ENCODE peak calls at places on chromosomes 16 and 17, in five cellular contexts. K, E, T, P and V are unnamed samples. For H3K27me3, the result is how much of the 10 kb centered on the place peaks cover.

GRCh38 chr17:51995797-51996403 is 162.6 kb downstream of the CA10 start:
- DNase-seq in K (no peak), E (no peak), T (no peak), P (no peak), V (no peak)

GRCh38 chr16:66515543-66516171 is 34.3 kb downstream of the TK2 start:
- DNase-seq in K (peak), E (peak), T (no peak), P (peak), V (no peak)

GRCh38 chr16:21265104-21265825 is 12.8 kb downstream of the CRYM start:
- DNase-seq in K (no peak), E (no peak), T (no peak), P (no peak), V (no peak)

GRCh38 chr16:54936979-54937672 is 6.5 kb downstream of the IRX5 start:
- DNase-seq in K (no peak), E (peak), T (no peak), P (no peak), V (peak)

GRCh38 chr16:57401943-57402640 is 2.5 kb upstream of the CCL17 start:
- DNase-seq in K (no peak), E (peak), T (no peak), P (no peak), V (no peak)

GRCh38 chr16:14302031-14302398 is 230.9 kb downstream of the MRTFB start:
- DNase-seq in K (peak), E (peak), T (peak), P (peak), V (no peak)

GRCh38 chr17:7686221-7687071 is 844 bp downstream of the TP53 start:
- DNase-seq in K (peak), E (peak), T (peak), P (peak), V (peak)

GRCh38 chr16:48471435-48471834 is 86.2 kb upstream of the SIAH1 start:
- DNase-seq in K (no peak), E (no peak), T (no peak), P (no peak), V (no peak)

GRCh38 chr16:59341368-59341767 is 607.3 kb upstream of the GOT2 start:
- DNase-seq in K (no peak), E (peak), T (no peak), P (no peak), V (no peak)

GRCh38 chr16:59342669-59343068 is 608.6 kb upstream of the GOT2 start:
- DNase-seq in K (no peak), E (peak), T (no peak), P (no peak), V (no peak)

GRCh38 chr16:59339871-59340270 is 605.8 kb upstream of the GOT2 start:
- DNase-seq in K (no peak), E (peak), T (no peak), P (no peak), V (no peak)
- H3K27me3 ChIP-seq in K (under half), E (under half), T (under half), P (under half), V (under half)

DNA sequence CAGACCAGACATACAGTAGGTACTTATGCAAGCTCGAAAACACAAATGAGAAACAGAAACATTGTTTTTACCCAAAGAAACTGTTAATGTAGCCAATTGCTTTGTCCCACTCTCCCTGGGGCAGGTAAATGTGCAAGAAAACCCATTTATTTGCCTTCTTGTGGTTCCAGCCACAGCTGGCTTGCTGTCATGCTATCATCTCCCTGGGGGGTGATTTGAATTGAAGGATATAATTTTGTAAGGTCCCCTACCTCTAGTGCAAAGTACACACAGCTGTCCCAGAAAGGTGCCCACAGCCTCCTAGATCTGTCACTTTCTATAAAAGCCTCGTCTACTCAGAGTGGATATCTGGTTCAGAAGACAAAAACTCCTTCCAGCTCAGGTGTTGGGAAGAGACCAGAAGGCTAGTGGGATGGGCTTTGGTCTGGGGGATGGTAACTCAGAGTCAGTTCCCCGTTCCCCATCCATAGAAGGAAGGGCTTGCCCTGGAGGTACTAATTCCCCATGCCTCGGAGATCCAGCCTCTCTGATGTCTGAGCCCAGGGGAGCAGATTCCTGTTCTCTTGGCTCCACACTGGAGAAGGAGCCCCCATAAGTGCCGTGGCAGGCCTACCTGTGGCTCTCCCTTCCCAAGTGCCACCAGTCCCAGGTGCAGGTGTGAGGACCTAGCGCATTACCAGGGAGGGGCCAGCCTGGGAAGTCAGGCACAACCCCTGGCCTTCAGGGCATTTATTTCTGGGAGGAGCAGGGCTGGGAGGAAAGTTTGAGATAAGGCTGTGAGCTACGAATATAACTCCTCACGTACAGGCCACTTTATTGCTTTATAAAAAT is 2.4 kb upstream of the PRR15L start:
- DNase-seq in K (no peak), E (peak), T (peak), P (peak), V (no peak)
- H3K27ac ChIP-seq in K (no peak), E (no peak), T (peak), P (peak), V (no peak)

GRCh38 chr17:39593371-39593770 is 14.3 kb downstream of the NEUROD2 start:
- DNase-seq in K (no peak), E (no peak), T (no peak), P (no peak), V (no peak)
- H3K27me3 ChIP-seq in K (under half), E (half or more), T (under half), P (under half), V (under half)

GRCh38 chr17:65753348-65753747 is 191.9 kb upstream of the AXIN2 start:
- DNase-seq in K (no peak), E (no peak), T (no peak), P (no peak), V (no peak)

GRCh38 chr17:65750678-65751077 is 189.2 kb upstream of the AXIN2 start:
- DNase-seq in K (peak), E (no peak), T (peak), P (peak), V (peak)

GRCh38 chr17:65751263-65751662 is 189.8 kb upstream of the AXIN2 start:
- DNase-seq in K (no peak), E (no peak), T (no peak), P (no peak), V (no peak)

GRCh38 chr17:65749479-65749878 is 188.0 kb upstream of the AXIN2 start:
- DNase-seq in K (no peak), E (no peak), T (no peak), P (no peak), V (no peak)

GRCh38 chr17:65750166-65750565 is 188.7 kb upstream of the AXIN2 start:
- DNase-seq in K (no peak), E (no peak), T (no peak), P (no peak), V (no peak)
- H3K27ac ChIP-seq in K (no peak), E (no peak), T (no peak), P (no peak), V (no peak)

DNA sequence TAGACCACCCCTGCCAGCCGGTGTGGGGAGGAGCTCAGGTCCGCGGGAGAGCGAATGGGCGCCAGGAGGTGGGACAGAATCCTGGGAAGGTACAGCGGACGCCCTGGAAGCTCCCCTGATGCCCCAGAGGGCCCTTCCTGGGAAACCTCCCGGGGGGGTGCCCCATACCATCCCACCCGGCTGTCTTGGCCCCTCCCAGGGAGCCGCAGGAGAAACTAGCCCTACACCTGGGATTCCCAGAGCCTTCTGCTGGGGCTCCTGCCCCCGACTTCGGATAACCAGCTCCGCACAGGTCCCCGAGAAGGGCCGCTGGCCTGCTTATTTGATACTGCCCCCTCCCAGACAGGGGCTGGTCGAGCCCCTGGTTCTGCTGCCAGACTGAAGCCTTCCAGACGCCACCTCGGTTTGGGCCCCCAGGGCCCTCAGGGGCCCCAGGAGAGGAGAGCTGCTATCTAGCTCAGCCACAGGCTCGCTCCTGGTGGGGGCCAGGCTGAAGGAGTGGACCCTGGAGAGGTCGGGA is 3.0 kb upstream of the CBX4 start:
- DNase-seq in K (no peak), E (no peak), T (peak), P (no peak), V (no peak)
- H3K27me3 ChIP-seq in K (under half), E (half or more), T (under half), P (under half), V (under half)

DNA sequence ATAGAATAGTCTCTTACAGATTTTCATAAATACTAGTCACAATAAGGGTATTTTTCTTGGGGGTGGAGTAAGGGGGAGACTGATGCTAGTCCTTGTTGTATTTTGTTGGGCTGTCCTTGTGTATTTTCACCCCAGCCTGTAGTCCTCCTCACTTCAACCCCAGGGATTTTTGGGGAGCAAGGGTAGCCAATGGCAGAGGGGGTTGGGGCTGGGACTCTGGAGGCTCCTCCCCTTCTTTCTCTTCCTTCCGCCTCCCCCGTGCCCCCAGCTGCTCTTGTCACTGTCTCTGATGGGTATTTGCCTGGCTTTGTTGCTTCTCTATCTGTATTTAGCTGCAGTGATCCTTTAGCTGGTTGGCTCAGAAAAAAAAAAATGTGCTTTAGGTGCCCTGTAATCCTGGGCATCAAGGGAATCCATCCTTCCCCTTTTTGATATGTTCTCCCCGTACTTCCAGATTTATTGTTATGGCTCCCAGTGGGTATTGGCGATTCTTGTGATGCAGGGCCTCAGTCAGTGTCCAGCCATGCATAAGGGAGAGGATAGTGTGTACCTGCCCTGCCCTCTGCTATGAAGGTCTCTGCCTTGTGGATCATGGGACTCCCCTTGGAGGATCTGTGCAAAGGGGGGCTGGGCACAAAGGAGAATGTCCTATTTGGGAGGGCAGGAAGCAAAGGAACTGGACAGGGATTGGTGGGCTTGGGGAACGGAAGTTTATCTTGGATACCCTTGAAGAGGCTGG is 16.5 kb downstream of the SNF8 start:
- DNase-seq in K (no peak), E (no peak), T (no peak), P (no peak), V (no peak)
- H3K27ac ChIP-seq in K (no peak), E (no peak), T (no peak), P (no peak), V (no peak)

GRCh38 chr16:86044241-86044671 is 145.3 kb downstream of the IRF8 start:
- DNase-seq in K (peak), E (peak), T (no peak), P (peak), V (no peak)

GRCh38 chr16:86046901-86047300 is 147.9 kb downstream of the IRF8 start:
- DNase-seq in K (no peak), E (peak), T (no peak), P (peak), V (no peak)

GRCh38 chr16:86044881-86045600 is 146.1 kb downstream of the IRF8 start:
- DNase-seq in K (no peak), E (peak), T (peak), P (peak), V (no peak)

GRCh38 chr16:86046026-86046713 is 147.2 kb downstream of the IRF8 start:
- DNase-seq in K (no peak), E (peak), T (no peak), P (peak), V (no peak)

DNA sequence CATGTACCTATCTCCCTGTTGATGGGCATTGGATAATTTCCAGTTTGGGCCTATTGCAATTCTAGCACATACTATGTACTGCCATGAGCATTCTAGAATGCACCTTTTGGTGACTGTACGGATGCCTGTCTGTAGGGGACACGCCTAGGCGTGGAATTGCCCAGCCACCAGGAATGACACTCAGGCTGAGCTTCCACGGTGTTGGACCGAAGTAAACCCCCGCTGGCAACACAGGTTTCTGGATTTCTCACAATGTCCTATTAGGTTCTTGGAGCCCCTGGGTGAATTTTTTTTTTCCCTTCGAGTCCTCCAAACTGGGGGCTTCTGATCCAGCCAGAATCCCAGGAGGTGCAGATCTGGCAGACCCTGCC is 146.6 kb downstream of the IRF8 start:
- DNase-seq in K (no peak), E (peak), T (no peak), P (no peak), V (no peak)
- H3K27me3 ChIP-seq in K (under half), E (under half), T (under half), P (under half), V (under half)

GRCh38 chr17:80219013-80219776 is 938 bp downstream of the SGSH start:
- DNase-seq in K (peak), E (peak), T (peak), P (peak), V (peak)

GRCh38 chr17:80219777-80220708 is at the start of the genes SGSH and SLC26A11:
- DNase-seq in K (no peak), E (peak), T (peak), P (peak), V (peak)

GRCh38 chr17:80221401-80221800 is 1.2 kb downstream of the SLC26A11 start:
- DNase-seq in K (no peak), E (no peak), T (no peak), P (no peak), V (no peak)

GRCh38 chr17:80222376-80223141 is 2.3 kb downstream of the SLC26A11 start:
- DNase-seq in K (no peak), E (no peak), T (no peak), P (no peak), V (no peak)

GRCh38 chr17:80220709-80221215 is 535 bp downstream of the SLC26A11 start:
- DNase-seq in K (no peak), E (peak), T (peak), P (no peak), V (no peak)
- H3K27ac ChIP-seq in K (no peak), E (no peak), T (peak), P (peak), V (peak)

GRCh38 chr17:66949501-66949900 is 15.0 kb upstream of the CACNG4 start:
- DNase-seq in K (no peak), E (no peak), T (no peak), P (no peak), V (no peak)
- H3K27me3 ChIP-seq in K (under half), E (under half), T (under half), P (under half), V (under half)

DNA sequence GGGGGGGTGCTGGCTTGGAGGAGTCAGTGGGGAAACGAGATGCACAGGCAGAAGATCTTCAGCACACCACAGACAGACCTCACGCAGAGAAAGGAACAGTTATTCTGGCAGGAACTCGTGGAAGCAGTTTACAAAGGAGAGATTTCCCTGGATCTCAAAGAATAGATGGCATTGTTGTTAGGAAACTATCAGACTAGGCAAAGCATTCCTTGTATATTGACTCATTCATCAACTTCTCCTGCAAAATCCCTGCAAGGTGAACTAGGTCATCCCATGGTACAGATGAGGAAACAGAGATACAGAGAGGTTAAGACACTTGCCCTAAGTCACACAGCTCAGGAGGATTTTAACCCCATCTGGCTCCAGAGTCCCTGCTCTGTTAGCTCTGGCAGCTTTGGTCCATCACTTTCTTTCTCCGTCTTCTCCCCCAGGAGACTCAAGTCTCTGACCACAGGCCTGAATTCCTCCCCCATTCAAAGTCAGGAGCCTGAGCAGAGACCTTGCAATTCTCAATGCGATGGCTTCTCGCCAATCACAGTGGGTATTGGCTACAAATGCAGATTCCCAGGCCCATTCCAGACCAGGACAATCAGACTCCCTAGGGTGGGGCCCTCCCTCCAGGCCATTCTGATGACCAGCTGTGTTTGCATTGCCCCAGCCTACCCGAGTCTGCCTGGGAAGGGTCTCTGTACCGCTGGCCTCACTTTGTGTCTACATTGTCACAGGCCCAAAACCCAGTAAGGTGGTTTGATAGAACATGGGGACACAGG is 56.4 kb downstream of the LITAF start:
- DNase-seq in K (no peak), E (peak), T (no peak), P (no peak), V (no peak)
- H3K27ac ChIP-seq in K (no peak), E (no peak), T (no peak), P (no peak), V (no peak)